ENCODE peak calls at places on chromosomes 2 and 18, in nine cellular contexts. One of them, this sample, is unnamed.

GRCh38 chr2:84741182-84741822 is 139.6 kb downstream of the TRABD2A start:
- DNase-seq in NCI-H748 treated with DMSO at 0.1 percent for 48 hours: no peak
- DNase-seq in NCI-H1930: peak; percentile 28
- DNase-seq in LoVo: no peak
- DNase-seq in GM12892: peak; percentile 5
- DNase-seq in kidney tubule cell: peak; percentile 10
- DNase-seq in nucleus accumbens: no peak
- DNase-seq in effector CD4-positive, alpha-beta T cell: peak; percentile 8
- DNase-seq in H54: peak; percentile 23
- DNase-seq in this sample: peak; percentile 42

GRCh38 chr18:66329716-66330115 is 274.2 kb downstream of the CDH19 start:
- DNase-seq in LoVo: no peak
- DNase-seq in GM12892: no peak
- DNase-seq in kidney tubule cell: no peak
- DNase-seq in nucleus accumbens: no peak
- DNase-seq in effector CD4-positive, alpha-beta T cell: no peak
- DNase-seq in H54: no peak
- DNase-seq in NCI-H1930: no peak
- DNase-seq in NCI-H748 treated with DMSO at 0.1 percent for 48 hours: no peak
- DNase-seq in this sample: peak; percentile 23

GRCh38 chr2:39513641-39514094 is 76.6 kb upstream of the MAP4K3 start:
- DNase-seq in nucleus accumbens: no peak
- DNase-seq in LoVo: peak; percentile 59
- DNase-seq in effector CD4-positive, alpha-beta T cell: no peak
- DNase-seq in NCI-H748 treated with DMSO at 0.1 percent for 48 hours: peak; percentile 25
- DNase-seq in NCI-H1930: peak; percentile 7
- DNase-seq in GM12892: no peak
- DNase-seq in kidney tubule cell: peak; percentile 96
- DNase-seq in H54: peak; percentile 60
- DNase-seq in this sample: peak; percentile 97

GRCh38 chr2:6806605-6807004 is 59.1 kb downstream of the CMPK2 start:
- DNase-seq in LoVo: no peak
- DNase-seq in GM12892: no peak
- DNase-seq in H54: no peak
- DNase-seq in NCI-H748 treated with DMSO at 0.1 percent for 48 hours: no peak
- DNase-seq in nucleus accumbens: no peak
- DNase-seq in kidney tubule cell: no peak
- DNase-seq in effector CD4-positive, alpha-beta T cell: no peak
- DNase-seq in NCI-H1930: no peak
- DNase-seq in this sample: no peak

GRCh38 chr2:238644095-238645081 is 203.5 kb upstream of the TWIST2 start:
- DNase-seq in NCI-H748 treated with DMSO at 0.1 percent for 48 hours: no peak
- DNase-seq in GM12892: no peak
- DNase-seq in kidney tubule cell: peak; percentile 87
- DNase-seq in nucleus accumbens: no peak
- DNase-seq in H54: peak; percentile 85
- DNase-seq in LoVo: peak; percentile 43
- DNase-seq in NCI-H1930: no peak
- DNase-seq in effector CD4-positive, alpha-beta T cell: no peak
- DNase-seq in this sample: peak; percentile 82

GRCh38 chr2:101967826-101968498 is 23.8 kb upstream of the IL1R2 start:
- DNase-seq in H54: no peak
- DNase-seq in NCI-H748 treated with DMSO at 0.1 percent for 48 hours: no peak
- DNase-seq in LoVo: no peak
- DNase-seq in NCI-H1930: no peak
- DNase-seq in effector CD4-positive, alpha-beta T cell: no peak
- DNase-seq in kidney tubule cell: no peak
- DNase-seq in nucleus accumbens: no peak
- DNase-seq in GM12892: no peak
- DNase-seq in this sample: no peak

GRCh38 chr2:48213646-48214045 is 307.3 kb upstream of the FBXO11 start:
- DNase-seq in kidney tubule cell: no peak
- DNase-seq in LoVo: no peak
- DNase-seq in GM12892: no peak
- DNase-seq in nucleus accumbens: no peak
- DNase-seq in H54: no peak
- DNase-seq in effector CD4-positive, alpha-beta T cell: no peak
- DNase-seq in NCI-H748 treated with DMSO at 0.1 percent for 48 hours: no peak
- DNase-seq in NCI-H1930: no peak
- DNase-seq in this sample: no peak

GRCh38 chr2:181070119-181070833 is 89.9 kb downstream of the UBE2E3 start:
- DNase-seq in NCI-H748 treated with DMSO at 0.1 percent for 48 hours: no peak
- DNase-seq in NCI-H1930: no peak
- DNase-seq in nucleus accumbens: no peak
- DNase-seq in H54: peak; percentile 10
- DNase-seq in GM12892: no peak
- DNase-seq in effector CD4-positive, alpha-beta T cell: no peak
- DNase-seq in LoVo: peak; percentile 57
- DNase-seq in kidney tubule cell: peak; percentile 76
- DNase-seq in this sample: peak; percentile 67

GRCh38 chr18:48136051-48136543 is 205.6 kb upstream of the SMAD2 start:
- DNase-seq in H54: no peak
- DNase-seq in kidney tubule cell: no peak
- DNase-seq in effector CD4-positive, alpha-beta T cell: no peak
- DNase-seq in LoVo: no peak
- DNase-seq in NCI-H748 treated with DMSO at 0.1 percent for 48 hours: peak; percentile 34
- DNase-seq in NCI-H1930: no peak
- DNase-seq in nucleus accumbens: no peak
- DNase-seq in GM12892: no peak
- DNase-seq in this sample: no peak